ENCODE peak calls at places on chromosomes 7 and 10, in four cellular contexts. P, V, H and J are unnamed samples.

GRCh38 chr7:86792260-86792659 is 148.6 kb downstream of the GRM3 start:
- DNase-seq in V (no peak), P (no peak), H (no peak), J (no peak)

GRCh38 chr10:119542357-119542989 is at the start of gene RGS10:
- DNase-seq in V (no peak), H (peak), P (no peak), J (peak)

GRCh38 chr7:81501220-81501619 is 268.6 kb downstream of the HGF start:
- DNase-seq in P (no peak), V (no peak), H (no peak), J (no peak)

GRCh38 chr10:123559823-123560092 is 106.4 kb upstream of the GPR26 start:
- DNase-seq in V (no peak), H (no peak), P (no peak), J (no peak)

GRCh38 chr7:150468241-150468640 is 17.8 kb downstream of the GIMAP8 start:
- DNase-seq in P (no peak), V (no peak), H (no peak), J (no peak)

GRCh38 chr7:115230882-115231508 is 309.1 kb downstream of the MDFIC start:
- DNase-seq in P (peak), H (no peak), V (no peak), J (no peak)

GRCh38 chr10:30709229-30709628 is 79.7 kb upstream of the LYZL2 start:
- DNase-seq in H (no peak), V (no peak), P (no peak), J (no peak)

GRCh38 chr7:40859076-40859475 is 724.3 kb downstream of the SUGCT start:
- DNase-seq in P (no peak), H (no peak), V (no peak), J (no peak)

GRCh38 chr10:86366033-86366901 is at the start of gene GRID1:
- DNase-seq in H (no peak), V (no peak), P (no peak), J (peak)

GRCh38 chr10:13989616-13990015 is 341.1 kb downstream of the FRMD4A start:
- DNase-seq in V (no peak), H (no peak), P (no peak), J (no peak)

GRCh38 chr10:91294134-91294906 is 73.9 kb downstream of the PCGF5 start:
- DNase-seq in H (no peak), V (no peak), P (no peak), J (no peak)

GRCh38 chr7:20351901-20352300 is 21.2 kb downstream of the ITGB8 start:
- DNase-seq in H (no peak), P (no peak), V (no peak), J (no peak)

DNA sequence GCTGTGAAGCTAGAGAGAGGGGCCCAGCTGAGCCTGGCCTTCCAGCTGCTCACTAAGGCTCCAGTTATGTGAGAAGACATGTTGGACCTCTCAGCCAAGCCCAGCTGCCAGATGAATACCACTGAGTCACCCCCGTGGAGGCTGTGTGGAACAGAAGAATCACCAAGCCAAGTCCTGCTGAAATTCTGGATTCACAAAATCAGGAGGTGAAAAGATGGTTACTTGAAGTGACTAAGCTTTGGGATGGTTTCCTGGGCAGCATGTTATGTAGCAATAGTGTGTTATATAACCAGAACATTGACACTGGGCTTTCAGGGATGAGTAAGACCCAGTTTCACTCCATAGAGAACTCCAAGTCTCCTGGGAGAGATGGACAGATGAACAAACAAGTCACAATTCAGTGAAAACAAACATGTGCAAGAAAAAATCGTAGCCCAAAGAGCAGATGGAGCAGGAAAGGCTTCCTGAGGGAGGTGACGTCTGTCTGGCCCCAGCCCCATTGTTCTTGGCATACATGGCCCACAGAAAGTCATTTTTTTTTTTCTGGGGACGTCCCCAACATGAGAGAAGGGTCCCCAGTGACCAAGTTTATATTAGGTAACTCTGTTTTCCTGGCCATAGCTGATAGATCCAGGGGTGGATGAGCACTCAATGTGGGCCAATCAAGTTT is 64.1 kb upstream of the PDZD8 start:
- DNase-seq in V (no peak), H (no peak), P (no peak), J (no peak)
- TF ChIP-seq SP1 in V (no peak), H (no peak), P (no peak), J (no peak)

GRCh38 chr10:60237977-60238376 is 151.7 kb downstream of the ANK3 start:
- DNase-seq in P (no peak), H (no peak), V (peak), J (no peak)
- TF ChIP-seq BHLHE40 in P (no peak), H (no peak), V (no peak), J (no peak)

DNA sequence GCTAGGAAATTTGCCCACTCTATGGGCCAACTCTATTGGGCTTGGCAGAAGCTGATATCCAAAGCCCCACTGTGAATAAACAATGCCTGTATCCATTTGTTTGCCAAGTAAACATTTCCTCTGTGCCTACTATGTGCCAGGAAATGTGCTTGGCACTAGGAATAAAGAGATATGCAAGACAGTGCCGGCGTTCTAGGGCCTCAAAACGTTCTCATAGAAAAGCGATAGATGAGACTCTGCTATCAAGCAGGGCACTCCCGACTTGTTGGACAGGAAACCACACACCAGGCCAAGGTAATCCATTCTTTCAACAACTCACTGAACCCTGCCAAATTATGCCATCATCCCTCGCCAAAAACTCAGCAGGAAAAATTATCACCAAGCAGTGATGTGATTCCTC is 196.7 kb downstream of the IPMK start:
- DNase-seq in V (no peak), P (no peak), H (no peak), J (no peak)
- TF ChIP-seq SP1 in V (no peak), P (no peak), H (no peak), J (no peak)

GRCh38 chr7:156496491-156497264 is 143.9 kb upstream of the RNF32 start:
- DNase-seq in H (no peak), P (peak), V (no peak), J (no peak)

GRCh38 chr7:156499247-156499881 is 141.2 kb upstream of the RNF32 start:
- DNase-seq in H (no peak), V (no peak), P (no peak), J (no peak)

GRCh38 chr7:156493942-156494341 is 146.6 kb upstream of the RNF32 start:
- DNase-seq in V (no peak), P (no peak), H (no peak), J (no peak)

GRCh38 chr7:156494960-156495359 is 145.6 kb upstream of the RNF32 start:
- DNase-seq in P (no peak), H (no peak), V (no peak), J (no peak)

DNA sequence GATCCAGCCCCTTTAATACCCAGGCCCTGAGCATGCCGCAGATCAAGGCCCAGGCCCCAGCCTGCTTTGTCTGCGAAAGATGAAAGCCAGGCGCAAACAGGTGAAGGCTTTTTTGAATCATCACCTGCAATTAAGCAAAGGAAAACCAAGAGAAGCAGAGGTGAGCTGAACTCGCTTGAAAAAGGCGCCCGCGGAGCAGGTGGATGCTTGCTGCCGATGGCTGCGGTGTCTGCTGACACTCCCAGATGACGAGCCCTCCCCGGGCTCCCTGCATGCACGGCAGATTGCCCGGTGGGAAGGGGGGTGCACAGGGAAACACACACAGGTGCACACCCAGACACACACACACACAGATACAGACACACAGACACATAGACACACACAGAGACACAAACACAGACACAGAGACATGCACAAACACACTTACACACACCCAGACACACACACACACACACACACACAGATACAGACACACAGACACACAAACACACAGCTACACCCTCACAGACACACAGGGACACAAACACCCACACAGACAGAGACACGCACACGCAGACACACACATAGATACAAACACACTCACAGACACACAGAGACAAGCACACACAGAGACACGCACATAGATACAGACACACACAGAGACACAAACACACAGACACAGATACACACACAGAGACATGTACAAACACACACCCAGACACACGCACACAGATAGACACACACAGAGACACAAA is 142.6 kb upstream of the RNF32 start:
- DNase-seq in V (no peak), P (no peak), H (no peak), J (no peak)
- TF ChIP-seq BHLHE40 in V (no peak), P (no peak), H (no peak), J (no peak)

GRCh38 chr10:114258274-114258840 is 19.3 kb downstream of the VWA2 start:
- DNase-seq in P (no peak), V (no peak), H (no peak), J (no peak)
- TF ChIP-seq SP1 in P (no peak), V (no peak), H (no peak), J (no peak)

GRCh38 chr7:359776-360361 is 69.9 kb downstream of the FOXL3 start:
- DNase-seq in H (no peak), P (no peak), V (no peak), J (no peak)
- TF ChIP-seq BHLHE40 in H (no peak), P (no peak), V (no peak), J (no peak)